ENCODE peak calls at places on chromosomes 2 and 18, in nine cellular contexts. W is K562, S is body of pancreas, J is OCI-LY7, R is endodermal cell, I is astrocyte, F is heart right ventricle, D is hepatocyte, O is Panc1. Z is an unnamed sample.

GRCh38 chr18:24055878-24056277 is 41.3 kb downstream of the TTC39C start:
- DNase-seq in R (no peak), J (no peak), F (no peak), S (no peak), D (no peak), I (no peak), O (no peak), W (no peak), Z (no peak)

GRCh38 chr2:176637497-176638166 is 368.4 kb downstream of the MTX2 start:
- DNase-seq in I (peak; percentile 65), F (peak; percentile 34), O (no peak), J (no peak), R (peak; percentile 80), D (peak; percentile 41), S (peak; percentile 24), W (no peak), Z (no peak)

GRCh38 chr2:176100547-176101140 is 1.0 kb downstream of the HOXD12 start:
- DNase-seq in S (no peak), J (no peak), I (no peak), F (no peak), W (no peak), D (no peak), O (no peak), R (peak; percentile 55), Z (no peak)

GRCh38 chr2:121130301-121130850 is 154.6 kb downstream of the TFCP2L1 start:
- DNase-seq in J (no peak), W (no peak), D (no peak), R (no peak), F (no peak), S (no peak), O (no peak), I (no peak), Z (no peak)

GRCh38 chr2:215002500-215002899 is 135.9 kb downstream of the ABCA12 start:
- DNase-seq in F (no peak), R (no peak), S (peak; percentile 13), O (peak; percentile 10), J (peak; percentile 74), W (peak; percentile 57), I (peak; percentile 28), D (peak; percentile 81), Z (no peak)

GRCh38 chr2:116879646-116880045 is 934.8 kb upstream of the DDX18 start:
- DNase-seq in O (no peak), F (no peak), R (no peak), J (no peak), W (no peak), D (no peak), S (no peak), I (no peak), Z (no peak)

GRCh38 chr18:75115514-75115913 is 93.4 kb downstream of the PTGR3 start:
- DNase-seq in R (no peak), D (no peak), J (no peak), W (no peak), I (no peak), S (no peak), F (no peak), O (no peak), Z (no peak)

GRCh38 chr18:72640552-72640951 is 96.4 kb upstream of the CBLN2 start:
- DNase-seq in O (no peak), R (no peak), I (no peak), S (no peak), W (no peak), F (no peak), J (no peak), D (no peak), Z (no peak)

GRCh38 chr2:85888020-85888744 is 608 bp downstream of the ST3GAL5 start:
- DNase-seq in W (peak; percentile 17), S (peak; percentile 20), R (peak; percentile 70), I (no peak), D (peak; percentile 39), O (no peak), F (peak; percentile 28), J (peak; percentile 40), Z (no peak)

GRCh38 chr18:74499633-74500032 is 3.5 kb downstream of the CNDP2 start:
- DNase-seq in F (peak; percentile 37), D (peak; percentile 62), S (peak; percentile 47), O (no peak), I (peak; percentile 66), W (peak; percentile 73), R (peak; percentile 61), J (peak; percentile 61), Z (peak; percentile 38)

GRCh38 chr2:151844217-151844896 is 16.1 kb upstream of the ARL5A start:
- DNase-seq in I (no peak), J (no peak), R (no peak), F (no peak), W (no peak), S (no peak), D (no peak), O (no peak), Z (no peak)

GRCh38 chr18:61998957-61999356 is 106.2 kb upstream of the RNF152 start:
- DNase-seq in D (no peak), O (no peak), J (no peak), W (no peak), S (no peak), F (no peak), R (no peak), I (peak; percentile 91), Z (no peak)

GRCh38 chr2:240397542-240397916 is 37.9 kb upstream of the GPC1 start:
- DNase-seq in O (no peak), J (no peak), R (peak; percentile 18), F (no peak), S (no peak), W (no peak), I (no peak), D (no peak), Z (no peak)

GRCh38 chr2:32425719-32426141 is 68.9 kb downstream of the BIRC6 start:
- DNase-seq in O (no peak), S (no peak), J (no peak), F (no peak), I (peak; percentile 67), R (no peak), D (no peak), W (no peak), Z (no peak)

GRCh38 chr2:178722296-178722695 is 84.9 kb downstream of the TTN start:
- DNase-seq in W (no peak), I (no peak), O (no peak), D (no peak), R (no peak), F (no peak), J (no peak), S (no peak), Z (no peak)

GRCh38 chr2:137173514-137173913 is 408.2 kb downstream of the THSD7B start:
- DNase-seq in O (no peak), W (no peak), J (peak; percentile 3), R (peak; percentile 64), F (no peak), S (no peak), D (peak; percentile 28), I (peak; percentile 94), Z (no peak)

GRCh38 chr2:137172162-137172561 is 406.8 kb downstream of the THSD7B start:
- DNase-seq in I (peak; percentile 36), F (no peak), D (no peak), J (no peak), O (no peak), W (no peak), R (no peak), S (no peak), Z (no peak)

GRCh38 chr2:137168564-137168963 is 403.2 kb downstream of the THSD7B start:
- DNase-seq in J (no peak), O (no peak), D (no peak), F (no peak), W (no peak), S (no peak), I (peak; percentile 10), R (no peak), Z (no peak)

GRCh38 chr2:137165968-137166367 is 400.6 kb downstream of the THSD7B start:
- DNase-seq in R (no peak), D (no peak), F (no peak), O (no peak), W (no peak), I (no peak), J (no peak), S (no peak), Z (no peak)

DNA sequence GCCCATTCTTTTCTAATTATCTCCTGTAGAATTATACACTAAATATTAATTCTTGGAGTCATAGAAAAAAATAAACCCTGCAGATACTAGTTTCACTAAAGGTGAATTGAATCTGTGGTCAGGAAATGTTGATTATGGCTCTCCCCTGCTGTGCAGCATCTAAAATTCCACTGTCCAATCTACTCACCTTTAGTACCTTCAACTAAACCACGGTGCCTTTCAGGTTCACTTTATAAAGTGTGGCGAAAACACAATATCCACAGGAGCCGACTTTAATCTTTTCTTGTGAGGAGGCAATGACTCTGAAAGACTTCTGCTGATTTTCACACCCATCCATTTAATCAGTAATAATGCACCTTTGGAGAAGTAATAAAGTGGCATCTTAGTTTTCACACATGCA is 402.3 kb downstream of the THSD7B start:
- DNase-seq in I (no peak), R (no peak), D (no peak), W (no peak), S (no peak), J (no peak), F (no peak), O (no peak), Z (no peak)
- TF ChIP-seq CTCF in I (no peak), R (no peak), D (no peak), W (no peak), S (no peak), J (no peak), F (no peak), O (no peak), Z (no peak)

GRCh38 chr18:21359746-21360145 is 117.7 kb downstream of the GREB1L start:
- DNase-seq in S (no peak), R (no peak), W (no peak), F (no peak), D (no peak), O (no peak), I (no peak), J (no peak), Z (no peak)
- H3K4me1 ChIP-seq in S (no peaks in the 10 kb centered on the region), R (no peaks in the 10 kb centered on the region), W (no peaks in the 10 kb centered on the region), F (no peaks in the 10 kb centered on the region), D (no peaks in the 10 kb centered on the region), O (peaks cover 10% of the 10 kb centered on the region), I (no peaks in the 10 kb centered on the region), J (no peaks in the 10 kb centered on the region), Z (no peaks in the 10 kb centered on the region)

DNA sequence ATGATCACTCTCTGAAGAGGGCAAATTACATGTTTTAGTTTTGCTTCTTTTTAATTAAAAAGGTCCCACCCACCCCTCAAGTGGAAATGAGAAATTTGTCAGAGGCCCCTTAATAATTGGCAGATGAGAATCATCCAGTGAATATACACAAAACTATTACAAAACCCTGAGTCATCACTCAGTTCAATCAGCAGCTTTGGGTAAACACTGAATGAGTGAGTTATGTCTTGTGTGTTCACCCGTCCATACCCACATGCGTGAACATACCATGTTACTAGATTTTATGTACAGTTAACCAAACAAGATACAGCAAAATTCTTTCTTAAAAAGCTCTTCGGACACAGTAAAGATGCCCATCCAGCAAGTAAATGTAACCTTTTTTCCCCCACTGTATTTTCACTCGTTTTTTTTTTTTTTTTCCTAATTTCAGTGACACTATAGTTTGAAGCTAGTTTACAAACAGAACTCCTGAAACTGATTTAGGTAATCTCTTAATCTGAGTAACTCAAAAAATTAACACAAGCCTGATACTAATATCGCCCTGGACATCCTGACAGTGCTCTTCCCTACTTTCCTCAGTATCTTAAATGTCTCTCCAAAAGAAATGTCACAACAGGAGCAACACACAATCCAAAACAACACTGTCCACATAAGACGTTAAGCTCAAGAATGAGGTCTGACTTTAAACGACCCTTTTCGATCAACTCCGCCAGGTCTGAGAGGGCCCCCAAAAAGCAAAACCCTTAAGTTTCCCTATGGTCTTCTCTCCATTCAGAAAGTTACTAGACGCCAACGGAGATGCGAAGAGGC is 1.3 kb downstream of the PSME4 start:
- DNase-seq in F (no peak), S (no peak), J (peak; percentile 41), D (peak; percentile 58), R (no peak), O (peak; percentile 70), W (peak; percentile 72), I (peak; percentile 70), Z (no peak)
- H3K4me3 ChIP-seq in F (peak overlapping the region; percentile 87), S (peak overlapping the region; percentile 93), J (peak overlapping the region; percentile 96), D (peak overlapping the region; percentile 97), R (peak overlapping the region; percentile 99), O (peak overlapping the region; percentile 100), W (peak overlapping the region; percentile 95), I (peak overlapping the region; percentile 84), Z (peak overlapping the region; percentile 77)

GRCh38 chr2:238081561-238081960 is 18.6 kb upstream of the ESPNL start:
- DNase-seq in D (no peak), F (no peak), W (no peak), S (no peak), O (no peak), J (no peak), I (no peak), R (no peak), Z (no peak)
- TF ChIP-seq CTCF in D (no peak), F (no peak), W (no peak), S (no peak), O (no peak), J (no peak), I (no peak), R (no peak), Z (no peak)

Z was measured in breast epithelium.